ENCODE peak calls at places on chromosomes 4 and X, in four cellular contexts. One of them, this sample, is unnamed.

GRCh38 chrX:16828126-16828908 is 41.8 kb downstream of the RBBP7 start:
- DNase-seq in K562: no peak
- DNase-seq in HepG2: no peak
- DNase-seq in A549: no peak
- DNase-seq in this sample: no peak

GRCh38 chr4:100117749-100118148 is 72.5 kb downstream of the DDIT4L start:
- DNase-seq in K562: no peak
- DNase-seq in HepG2: no peak
- DNase-seq in A549: no peak
- DNase-seq in this sample: no peak

GRCh38 chr4:80365928-80366327 is 30.4 kb downstream of the CFAP299 start:
- DNase-seq in K562: peak
- DNase-seq in HepG2: peak
- DNase-seq in A549: peak
- DNase-seq in this sample: no peak

GRCh38 chr4:54882616-54883015 is 224.9 kb downstream of the KIT start:
- DNase-seq in K562: no peak
- DNase-seq in HepG2: no peak
- DNase-seq in A549: no peak
- DNase-seq in this sample: no peak

GRCh38 chr4:101355767-101356702 is 8.7 kb upstream of the PPP3CA start:
- DNase-seq in K562: no peak
- DNase-seq in HepG2: peak
- DNase-seq in A549: peak
- DNase-seq in this sample: no peak

GRCh38 chr4:188147176-188147575 is 7.9 kb downstream of the TRIML1 start:
- DNase-seq in K562: no peak
- DNase-seq in HepG2: no peak
- DNase-seq in A549: no peak
- DNase-seq in this sample: no peak

GRCh38 chr4:143773998-143774898 is 73.8 kb upstream of the FREM3 start:
- DNase-seq in K562: peak
- DNase-seq in HepG2: peak
- DNase-seq in A549: peak
- DNase-seq in this sample: peak

GRCh38 chr4:99221980-99222379 is 2.9 kb upstream of the ADH6 start:
- DNase-seq in K562: no peak
- DNase-seq in HepG2: peak
- DNase-seq in A549: no peak
- DNase-seq in this sample: no peak

GRCh38 chrX:2794336-2794735 is 34.4 kb upstream of the GYG2 start:
- DNase-seq in K562: no peak
- DNase-seq in HepG2: no peak
- DNase-seq in A549: no peak
- DNase-seq in this sample: no peak

GRCh38 chrX:70264784-70265183 is 3.4 kb upstream of the ARR3 start:
- DNase-seq in K562: no peak
- DNase-seq in HepG2: no peak
- DNase-seq in A549: no peak
- DNase-seq in this sample: no peak

GRCh38 chrX:22095306-22095705 is 63.2 kb downstream of the PHEX start:
- DNase-seq in K562: no peak
- DNase-seq in HepG2: no peak
- DNase-seq in A549: no peak
- DNase-seq in this sample: no peak

GRCh38 chrX:27966955-27967354 is 14.3 kb downstream of the DCAF8L1 start:
- DNase-seq in K562: no peak
- DNase-seq in HepG2: no peak
- DNase-seq in A549: no peak
- DNase-seq in this sample: no peak

GRCh38 chr4:62133977-62134376 is 933.9 kb downstream of the ADGRL3 start:
- DNase-seq in K562: no peak
- DNase-seq in HepG2: no peak
- DNase-seq in A549: no peak
- DNase-seq in this sample: no peak

GRCh38 chrX:10656214-10656613 is 35.8 kb upstream of the MID1 start:
- DNase-seq in K562: no peak
- DNase-seq in HepG2: no peak
- DNase-seq in A549: no peak
- DNase-seq in this sample: no peak

GRCh38 chr4:81405900-81406401 is 65.8 kb downstream of the RASGEF1B start:
- DNase-seq in K562: peak
- DNase-seq in HepG2: peak
- DNase-seq in A549: peak
- DNase-seq in this sample: no peak

GRCh38 chr4:3193531-3194203 is 55.3 kb upstream of the MSANTD1 start:
- DNase-seq in K562: no peak
- DNase-seq in HepG2: no peak
- DNase-seq in A549: no peak
- DNase-seq in this sample: no peak

GRCh38 chr4:31022702-31023101 is 302.5 kb downstream of the PCDH7 start:
- DNase-seq in K562: no peak
- DNase-seq in HepG2: no peak
- DNase-seq in A549: no peak
- DNase-seq in this sample: no peak

GRCh38 chr4:8737075-8737474 is 134.6 kb downstream of the HMX1 start:
- DNase-seq in K562: no peak
- DNase-seq in HepG2: no peak
- DNase-seq in A549: no peak
- DNase-seq in this sample: no peak

GRCh38 chr4:32423267-32423666 is 1703.1 kb downstream of the PCDH7 start:
- DNase-seq in K562: no peak
- DNase-seq in HepG2: no peak
- DNase-seq in A549: no peak
- DNase-seq in this sample: no peak

GRCh38 chr4:52103314-52103713 is 52.2 kb downstream of the SPATA18 start:
- DNase-seq in K562: no peak
- DNase-seq in HepG2: no peak
- DNase-seq in A549: no peak
- DNase-seq in this sample: no peak

GRCh38 chr4:28639747-28640146 is 1779.1 kb downstream of the STIM2 start:
- DNase-seq in K562: no peak
- DNase-seq in HepG2: no peak
- DNase-seq in A549: no peak
- DNase-seq in this sample: no peak

GRCh38 chrX:68705986-68706385 is 58.5 kb downstream of the STARD8 start:
- DNase-seq in K562: no peak
- DNase-seq in HepG2: no peak
- DNase-seq in A549: no peak
- DNase-seq in this sample: no peak

GRCh38 chr4:152011469-152011868 is 250.7 kb upstream of the GATB start:
- DNase-seq in K562: no peak
- DNase-seq in HepG2: no peak
- DNase-seq in A549: no peak
- DNase-seq in this sample: no peak

GRCh38 chr4:40908702-40909362 is 159.1 kb downstream of the NSUN7 start:
- DNase-seq in K562: peak
- DNase-seq in HepG2: peak
- DNase-seq in A549: peak
- DNase-seq in this sample: peak

GRCh38 chr4:183905593-183906485 is 732 bp downstream of the STOX2 start:
- DNase-seq in K562: no peak
- DNase-seq in HepG2: no peak
- DNase-seq in A549: peak
- DNase-seq in this sample: peak

GRCh38 chrX:72644946-72645345 is 69.2 kb downstream of the PHKA1 start:
- DNase-seq in K562: no peak
- DNase-seq in HepG2: no peak
- DNase-seq in A549: no peak
- DNase-seq in this sample: no peak

GRCh38 chr4:137267024-137267423 is 265.3 kb downstream of the PCDH18 start:
- DNase-seq in K562: no peak
- DNase-seq in HepG2: no peak
- DNase-seq in A549: no peak
- DNase-seq in this sample: no peak

GRCh38 chr4:1210241-1210841 is 38.0 kb upstream of the SPON2 start:
- DNase-seq in K562: no peak
- DNase-seq in HepG2: no peak
- DNase-seq in A549: no peak
- DNase-seq in this sample: no peak

GRCh38 chrX:49191033-49191871 is 5.1 kb upstream of the PRICKLE3 start:
- DNase-seq in K562: peak
- DNase-seq in HepG2: peak
- DNase-seq in A549: peak
- DNase-seq in this sample: peak

GRCh38 chr4:168139336-168139735 is 47.0 kb downstream of the ANXA10 start:
- DNase-seq in K562: no peak
- DNase-seq in HepG2: no peak
- DNase-seq in A549: no peak
- DNase-seq in this sample: no peak

GRCh38 chr4:184274288-184274951 is 56.7 kb upstream of the ENPP6 start:
- DNase-seq in K562: no peak
- DNase-seq in HepG2: no peak
- DNase-seq in A549: no peak
- DNase-seq in this sample: no peak

GRCh38 chr4:76206222-76206942 is 7.2 kb downstream of the SCARB2 start:
- DNase-seq in K562: no peak
- DNase-seq in HepG2: no peak
- DNase-seq in A549: no peak
- DNase-seq in this sample: no peak

GRCh38 chrX:19866626-19867410 is 20.6 kb downstream of the SH3KBP1 start:
- DNase-seq in K562: no peak
- DNase-seq in HepG2: no peak
- DNase-seq in A549: no peak
- DNase-seq in this sample: no peak
- TF ChIP-seq RNF2 in K562: no peak
- TF ChIP-seq RNF2 in HepG2: no peak
- TF ChIP-seq RNF2 in A549: no peak
- TF ChIP-seq RNF2 in this sample: no peak

DNA sequence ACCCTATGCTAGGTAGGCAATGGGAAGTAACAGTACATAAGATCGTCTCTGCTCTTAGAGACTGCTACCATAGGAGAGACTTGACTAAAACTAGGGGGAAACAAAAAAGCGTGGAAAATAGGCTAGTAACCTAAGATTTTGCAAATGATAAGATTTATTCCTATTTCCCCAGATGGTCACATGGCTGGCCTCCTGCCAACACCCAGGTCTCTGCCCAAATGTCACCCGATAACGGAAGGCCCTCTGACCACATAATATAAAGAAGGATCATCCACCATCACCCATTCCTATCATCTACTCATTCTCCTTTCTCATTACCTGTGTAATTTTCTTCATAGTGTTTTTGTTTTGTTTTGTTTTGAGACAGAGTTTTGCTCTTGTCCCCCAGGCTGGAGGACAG is 4.7 kb downstream of the LAMP2 start:
- DNase-seq in K562: no peak
- DNase-seq in HepG2: no peak
- DNase-seq in A549: no peak
- DNase-seq in this sample: no peak
- TF ChIP-seq RNF2 in K562: no peak
- TF ChIP-seq RNF2 in HepG2: no peak
- TF ChIP-seq RNF2 in A549: no peak
- TF ChIP-seq RNF2 in this sample: no peak

GRCh38 chr4:141142423-141142822 is 9.2 kb upstream of the RNF150 start:
- DNase-seq in K562: no peak
- DNase-seq in HepG2: no peak
- DNase-seq in A549: no peak
- DNase-seq in this sample: no peak
- TF ChIP-seq RNF2 in K562: no peak
- TF ChIP-seq RNF2 in HepG2: no peak
- TF ChIP-seq RNF2 in A549: no peak
- TF ChIP-seq RNF2 in this sample: no peak

GRCh38 chrX:101417981-101418841 is 10.2 kb downstream of the HNRNPH2 start:
- DNase-seq in K562: no peak
- DNase-seq in HepG2: no peak
- DNase-seq in A549: no peak
- DNase-seq in this sample: no peak
- TF ChIP-seq RNF2 in K562: no peak
- TF ChIP-seq RNF2 in HepG2: no peak
- TF ChIP-seq RNF2 in A549: no peak
- TF ChIP-seq RNF2 in this sample: no peak

DNA sequence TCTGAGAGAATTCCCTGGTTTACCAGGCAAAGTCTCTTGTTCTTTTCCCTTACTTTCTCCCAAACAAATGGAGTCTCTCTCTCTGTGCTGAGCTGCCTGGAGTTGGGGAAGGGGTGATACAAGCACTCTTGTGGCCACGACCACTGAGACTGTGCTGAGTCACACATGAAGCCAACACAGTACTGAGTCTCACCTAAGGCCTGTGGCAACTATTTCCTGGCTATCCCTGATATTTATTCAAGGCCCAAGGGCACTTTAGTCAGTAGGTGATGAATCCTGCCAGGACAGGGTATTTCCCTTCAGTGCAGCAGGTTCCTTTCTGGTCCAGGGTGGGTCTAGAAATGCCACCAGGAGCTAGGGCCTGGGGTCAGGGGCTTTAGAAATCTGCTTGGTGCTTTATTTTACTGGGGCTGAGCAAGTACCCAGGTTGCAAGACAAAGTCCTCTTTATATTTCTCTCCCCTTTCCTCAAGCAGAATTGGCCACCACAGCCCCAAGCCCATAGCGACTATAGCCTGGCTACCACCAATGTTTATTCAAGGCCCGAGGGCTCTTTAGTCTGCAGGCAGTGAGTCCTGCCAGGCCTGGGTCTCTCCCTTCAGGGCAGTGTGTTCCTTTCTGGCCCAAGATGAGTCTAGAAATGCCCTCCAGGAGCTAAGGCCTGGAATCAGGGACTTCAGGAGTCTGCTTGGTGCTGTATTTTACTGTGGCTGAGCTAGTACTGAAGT is 10.5 kb downstream of the ARL13A start:
- DNase-seq in K562: no peak
- DNase-seq in HepG2: peak
- DNase-seq in A549: no peak
- DNase-seq in this sample: no peak
- TF ChIP-seq RNF2 in K562: no peak
- TF ChIP-seq RNF2 in HepG2: no peak
- TF ChIP-seq RNF2 in A549: no peak
- TF ChIP-seq RNF2 in this sample: no peak

This sample was measured in H1.